ENCODE peak calls at places on chromosome 6, in eight cellular contexts. K is stimulated activated CD4-positive, alpha-beta T cell treated with anti-CD3 and anti-CD28 coated beads, TNF-alpha, amount 100 ng/mL, for 24 hours; I is NCI-H82; A is AG09319; V is nephron progenitor cell; C is pancreas; G is HTR-8/SVneo; X is C1 segment of cervical spinal cord. L is an unnamed sample.

GRCh38 chr6:63731946-63732735 is 96.5 kb downstream of the PHF3 start:
- DNase-seq in K (no peak), I (no peak), A (no peak), V (no peak), C (no peak), G (no peak), X (no peak), L (no peak)

GRCh38 chr6:20954325-20954724 is 420.1 kb downstream of the CDKAL1 start:
- DNase-seq in K (no peak), I (no peak), A (no peak), V (no peak), C (no peak), G (no peak), X (no peak), L (no peak)

GRCh38 chr6:108348655-108349349 is 53.9 kb downstream of the AFG1L start:
- DNase-seq in K (no peak), I (no peak), A (no peak), V (no peak), C (no peak), G (no peak), X (no peak), L (no peak)

GRCh38 chr6:4849628-4850027 is 73.4 kb downstream of the CDYL start:
- DNase-seq in K (no peak), I (no peak), A (no peak), V (no peak), C (no peak), G (no peak), X (no peak), L (no peak)

GRCh38 chr6:140230282-140230681 is 855.8 kb upstream of the CITED2 start:
- DNase-seq in K (no peak), I (no peak), A (no peak), V (no peak), C (no peak), G (no peak), X (no peak), L (no peak)

GRCh38 chr6:34559651-34560365 is 3.7 kb upstream of the SPDEF start:
- DNase-seq in K (no peak), I (no peak), A (no peak), V (no peak), C (no peak), G (no peak), X (no peak), L (no peak)

GRCh38 chr6:143732539-143732938 is 54.8 kb downstream of the PHACTR2 start:
- DNase-seq in K (no peak), I (no peak), A (no peak), V (no peak), C (no peak), G (no peak), X (no peak), L (no peak)

GRCh38 chr6:157538163-157538562 is 157.2 kb downstream of the ZDHHC14 start:
- DNase-seq in K (no peak), I (no peak), A (no peak), V (no peak), C (no peak), G (no peak), X (no peak), L (no peak)

GRCh38 chr6:14476793-14477531 is 359.4 kb downstream of the CD83 start:
- DNase-seq in K (no peak), I (no peak), A (peak), V (peak), C (peak), G (peak), X (no peak), L (no peak)

GRCh38 chr6:111447051-111447450 is 36.0 kb downstream of the REV3L start:
- DNase-seq in K (no peak), I (no peak), A (no peak), V (no peak), C (no peak), G (no peak), X (no peak), L (no peak)

GRCh38 chr6:166602928-166603690 is 16.6 kb upstream of the RAMACL start:
- DNase-seq in K (no peak), I (no peak), A (no peak), V (no peak), C (no peak), G (no peak), X (no peak), L (no peak)

GRCh38 chr6:151958332-151958731 is 150.8 kb downstream of the ESR1 start:
- DNase-seq in K (no peak), I (no peak), A (peak), V (no peak), C (no peak), G (peak), X (no peak), L (no peak)

GRCh38 chr6:142696123-142696522 is 248.9 kb downstream of the HIVEP2 start:
- DNase-seq in K (no peak), I (no peak), A (no peak), V (no peak), C (no peak), G (no peak), X (no peak), L (no peak)

GRCh38 chr6:95233879-95234278 is 343.5 kb upstream of the MANEA start:
- DNase-seq in K (no peak), I (no peak), A (no peak), V (no peak), C (no peak), G (no peak), X (no peak), L (no peak)

GRCh38 chr6:156809034-156809433 is 31.9 kb downstream of the ARID1B start:
- DNase-seq in K (no peak), I (no peak), A (no peak), V (no peak), C (no peak), G (no peak), X (no peak), L (no peak)

GRCh38 chr6:105608711-105609374 is 206.0 kb upstream of the PREP start:
- DNase-seq in K (no peak), I (no peak), A (peak), V (no peak), C (no peak), G (no peak), X (no peak), L (no peak)

GRCh38 chr6:128504003-128504654 is 16.3 kb downstream of the PTPRK start:
- DNase-seq in K (no peak), I (no peak), A (no peak), V (no peak), C (no peak), G (no peak), X (no peak), L (no peak)

GRCh38 chr6:16764188-16764950 is 3.1 kb upstream of the ATXN1 start:
- DNase-seq in K (no peak), I (peak), A (no peak), V (no peak), C (no peak), G (no peak), X (no peak), L (no peak)

GRCh38 chr6:142265476-142265875 is 36.3 kb upstream of the ADGRG6 start:
- DNase-seq in K (no peak), I (no peak), A (no peak), V (no peak), C (no peak), G (no peak), X (no peak), L (no peak)

GRCh38 chr6:127484207-127484858 is 25.1 kb upstream of the KIAA0408 start:
- DNase-seq in K (no peak), I (no peak), A (no peak), V (no peak), C (no peak), G (no peak), X (no peak), L (no peak)

GRCh38 chr6:7505196-7505699 is 36.2 kb upstream of the DSP start:
- DNase-seq in K (no peak), I (peak), A (peak), V (no peak), C (peak), G (peak), X (no peak), L (peak)

GRCh38 chr6:134564705-134565104 is 246.8 kb upstream of the SGK1 start:
- DNase-seq in K (no peak), I (no peak), A (no peak), V (no peak), C (no peak), G (no peak), X (peak), L (no peak)

GRCh38 chr6:47258724-47259347 is 50.9 kb downstream of the TNFRSF21 start:
- DNase-seq in K (no peak), I (no peak), A (no peak), V (no peak), C (no peak), G (no peak), X (no peak), L (no peak)

GRCh38 chr6:161226005-161226964 is 47.6 kb downstream of the AGPAT4 start:
- DNase-seq in K (no peak), I (no peak), A (no peak), V (no peak), C (no peak), G (no peak), X (no peak), L (no peak)

GRCh38 chr6:122622404-122622938 is 12.3 kb downstream of the PKIB start:
- DNase-seq in K (no peak), I (peak), A (no peak), V (peak), C (no peak), G (no peak), X (no peak), L (no peak)

GRCh38 chr6:99151634-99152344 is 197.7 kb downstream of the FAXC start:
- DNase-seq in K (no peak), I (peak), A (no peak), V (peak), C (peak), G (peak), X (peak), L (peak)

GRCh38 chr6:140380371-140381218 is 1006.1 kb upstream of the CITED2 start:
- DNase-seq in K (no peak), I (no peak), A (peak), V (no peak), C (no peak), G (no peak), X (no peak), L (no peak)

GRCh38 chr6:2828629-2829028 is 13.0 kb downstream of the SERPINB1 start:
- DNase-seq in K (no peak), I (no peak), A (no peak), V (no peak), C (no peak), G (no peak), X (no peak), L (no peak)

GRCh38 chr6:128350416-128351254 is 169.8 kb downstream of the PTPRK start:
- DNase-seq in K (no peak), I (no peak), A (no peak), V (no peak), C (no peak), G (peak), X (no peak), L (no peak)